ENCODE peak calls at places on chromosomes 2 and 18, in four cellular contexts. Q is activated effector memory CD4-positive, alpha-beta T cell treated with Interleukin-2 at 50 U/mL for 16 hours; A is stimulated activated CD4-positive, alpha-beta T cell treated with anti-CD3 and anti-CD28 coated beads, Interleukin-4, amount 100 ng/mL, for 24 hours; R is foreskin fibroblast. C is an unnamed sample.

GRCh38 chr18:415627-416612 is 84.6 kb downstream of the COLEC12 start:
- DNase-seq in R (peak), Q (no peak), A (no peak), C (no peak)

GRCh38 chr2:15844099-15844801 is 96.1 kb upstream of the MYCN start:
- DNase-seq in R (no peak), A (no peak), Q (no peak), C (no peak)

GRCh38 chr2:105895995-105896764 is 151.5 kb downstream of the NCK2 start:
- DNase-seq in R (no peak), Q (no peak), A (no peak), C (no peak)

GRCh38 chr2:77977486-77978063 is 455.4 kb upstream of the LRRTM4 start:
- DNase-seq in Q (no peak), R (no peak), A (no peak), C (no peak)

GRCh38 chr2:152339762-152340286 is 4.8 kb downstream of the FMNL2 start:
- DNase-seq in A (no peak), R (no peak), Q (no peak), C (no peak)

GRCh38 chr2:224101820-224102630 is 62.9 kb upstream of the SERPINE2 start:
- DNase-seq in R (peak), Q (no peak), A (no peak), C (no peak)

GRCh38 chr18:79695269-79695668 is 15.7 kb downstream of the CTDP1 start:
- DNase-seq in Q (no peak), A (no peak), R (no peak), C (no peak)

GRCh38 chr2:70553334-70553583 is 367 bp downstream of the TGFA start:
- DNase-seq in Q (no peak), A (no peak), R (no peak), C (no peak)

GRCh38 chr2:167294031-167294774 is 405.9 kb downstream of the XIRP2 start:
- DNase-seq in A (no peak), R (peak), Q (no peak), C (no peak)

GRCh38 chr2:166126014-166126639 is 1.7 kb downstream of the SCN1A start:
- DNase-seq in A (no peak), R (peak), Q (no peak), C (no peak)

C was measured in natural killer cell.